ENCODE peak calls at places on chromosomes 6 and 20, in six cellular contexts. H is RPMI7951; M is tibial nerve; X is DMS153; W is neuronal stem cell; Z is stimulated activated CD4-positive, alpha-beta T cell treated with anti-CD3 and anti-CD28 coated beads, Interleukin-1b, Interleukin-23, amount 100 ng/mL, for 24 hours. Y is an unnamed sample.

GRCh38 chr6:145836170-145836569 is 21.6 kb upstream of the FBXO30 start:
- DNase-seq in X (no peak), M (no peak), Z (no peak), H (peak; percentile 61), W (no peak), Y (no peak)

GRCh38 chr6:150076196-150076893 is 7.4 kb upstream of the ULBP3 start:
- DNase-seq in W (no peak), M (no peak), H (no peak), X (no peak), Z (no peak), Y (no peak)

GRCh38 chr20:39112196-39112743 is 150.1 kb downstream of the DHX35 start:
- DNase-seq in H (peak; percentile 74), X (peak; percentile 72), W (peak; percentile 66), M (no peak), Z (no peak), Y (no peak)

GRCh38 chr6:144110210-144110609 is 14.8 kb upstream of the SF3B5 start:
- DNase-seq in X (no peak), Z (no peak), W (no peak), M (no peak), H (no peak), Y (no peak)

GRCh38 chr6:146028250-146028789 is 542 bp upstream of the GRM1 start:
- DNase-seq in H (peak; percentile 31), M (peak; percentile 22), Z (peak; percentile 4), X (no peak), W (peak; percentile 77), Y (peak; percentile 10)

GRCh38 chr6:107763959-107764358 is 60.2 kb downstream of the SCML4 start:
- DNase-seq in M (no peak), X (no peak), W (no peak), Z (no peak), H (peak; percentile 64), Y (no peak)

GRCh38 chr6:53151676-53152075 is 3.0 kb upstream of the GCM1 start:
- DNase-seq in Z (no peak), H (peak; percentile 8), X (no peak), M (no peak), W (no peak), Y (no peak)

GRCh38 chr20:17499041-17499440 is 32.1 kb downstream of the BFSP1 start:
- DNase-seq in X (no peak), W (no peak), H (no peak), Z (no peak), M (no peak), Y (no peak)

GRCh38 chr6:122735618-122736017 is 43.9 kb upstream of the FABP7 start:
- DNase-seq in W (no peak), H (no peak), X (peak; percentile 68), Z (no peak), M (no peak), Y (no peak)

GRCh38 chr20:38321959-38322598 is 18.1 kb downstream of the BPI start:
- DNase-seq in W (peak; percentile 36), M (peak; percentile 50), X (no peak), H (peak; percentile 78), Z (no peak), Y (no peak)

GRCh38 chr20:57717797-57718196 is 8.0 kb upstream of the PMEPA1 start:
- DNase-seq in H (peak; percentile 81), Z (no peak), M (no peak), W (no peak), X (no peak), Y (no peak)

GRCh38 chr20:35320396-35321126 is 28.3 kb upstream of the FAM83C start:
- DNase-seq in Z (no peak), W (no peak), X (no peak), H (peak; percentile 96), M (no peak), Y (no peak)

GRCh38 chr6:1025821-1026220 is 286.1 kb upstream of the FOXQ1 start:
- DNase-seq in Z (no peak), H (no peak), W (no peak), M (no peak), X (no peak), Y (no peak)

GRCh38 chr6:109686566-109686965 is 4.4 kb downstream of the AK9 start:
- DNase-seq in Z (no peak), X (no peak), W (no peak), M (no peak), H (no peak), Y (no peak)

GRCh38 chr20:41572010-41572572 is 46.1 kb downstream of the CHD6 start:
- DNase-seq in X (no peak), Z (no peak), W (no peak), M (no peak), H (peak; percentile 21), Y (no peak)

GRCh38 chr6:147758305-147758704 is 249.8 kb downstream of the SAMD5 start:
- DNase-seq in M (no peak), X (no peak), H (no peak), Z (no peak), W (no peak), Y (no peak)

GRCh38 chr6:39102024-39102820 is 12.8 kb downstream of the SAYSD1 start:
- DNase-seq in Z (no peak), W (peak; percentile 45), H (no peak), X (no peak), M (no peak), Y (no peak)

GRCh38 chr6:90146914-90147668 is 149.6 kb downstream of the BACH2 start:
- DNase-seq in M (no peak), X (no peak), W (no peak), Z (no peak), H (no peak), Y (no peak)

GRCh38 chr6:157019733-157020132 is 242.6 kb downstream of the ARID1B start:
- DNase-seq in W (no peak), M (no peak), Z (no peak), H (peak; percentile 42), X (no peak), Y (no peak)

GRCh38 chr6:166228839-166229528 is 61.3 kb upstream of the TBXT start:
- DNase-seq in H (no peak), W (no peak), X (no peak), M (no peak), Z (no peak), Y (no peak)

GRCh38 chr20:60637801-60638200 is 614.3 kb upstream of the CDH4 start:
- DNase-seq in Z (no peak), H (no peak), M (no peak), X (no peak), W (no peak), Y (no peak)

GRCh38 chr20:1440024-1440423 is 26.6 kb downstream of the NSFL1C start:
- DNase-seq in M (no peak), Z (no peak), X (peak; percentile 4), H (peak; percentile 42), W (no peak), Y (no peak)

GRCh38 chr6:11307226-11307625 is 74.8 kb upstream of the NEDD9 start:
- DNase-seq in X (no peak), M (no peak), H (peak; percentile 72), Z (no peak), W (no peak), Y (no peak)

GRCh38 chr20:63210011-63210605 is 5.8 kb downstream of the YTHDF1 start:
- DNase-seq in W (no peak), Z (no peak), X (no peak), M (no peak), H (no peak), Y (no peak)

GRCh38 chr20:32017711-32018251 is 7.5 kb downstream of the CCM2L start:
- DNase-seq in X (peak; percentile 86), M (no peak), Z (no peak), W (peak; percentile 35), H (no peak), Y (peak; percentile 36)

GRCh38 chr6:83615025-83615999 is 93.6 kb downstream of the SNAP91 start:
- DNase-seq in M (no peak), X (peak; percentile 54), W (peak; percentile 35), Z (no peak), H (peak; percentile 39), Y (no peak)

Y was measured in naive thymus-derived CD8-positive, alpha-beta T cell.